ENCODE peak calls at places on chromosomes 11 and 22, in seven cellular contexts. One of them, this sample, is unnamed.

GRCh38 chr22:19884954-19885751 is 30.5 kb upstream of the GNB1L start:
- DNase-seq in mucosa of descending colon: no peak
- DNase-seq in esophagus squamous epithelium: no peak
- DNase-seq in PC-3: no peak
- DNase-seq in activated effector memory CD4-positive, alpha-beta T cell treated with Interleukin-2 at 50 U/mL for 16 hours: no peak
- DNase-seq in colonic mucosa: no peak
- DNase-seq in NAMALWA: no peak
- DNase-seq in this sample: no peak

GRCh38 chr11:76624515-76625379 is 45.8 kb downstream of the LRRC32 start:
- DNase-seq in mucosa of descending colon: no peak
- DNase-seq in esophagus squamous epithelium: no peak
- DNase-seq in PC-3: no peak
- DNase-seq in NAMALWA: no peak
- DNase-seq in colonic mucosa: peak; percentile 17
- DNase-seq in activated effector memory CD4-positive, alpha-beta T cell treated with Interleukin-2 at 50 U/mL for 16 hours: no peak
- DNase-seq in this sample: peak; percentile 12

GRCh38 chr11:63609536-63609935 is 4.7 kb downstream of the PLAAT3 start:
- DNase-seq in mucosa of descending colon: peak; percentile 71
- DNase-seq in NAMALWA: no peak
- DNase-seq in PC-3: no peak
- DNase-seq in colonic mucosa: peak; percentile 63
- DNase-seq in esophagus squamous epithelium: no peak
- DNase-seq in activated effector memory CD4-positive, alpha-beta T cell treated with Interleukin-2 at 50 U/mL for 16 hours: no peak
- DNase-seq in this sample: no peak

GRCh38 chr11:134412508-134413333 is 679 bp upstream of the B3GAT1 start:
- DNase-seq in colonic mucosa: no peak
- DNase-seq in mucosa of descending colon: no peak
- DNase-seq in activated effector memory CD4-positive, alpha-beta T cell treated with Interleukin-2 at 50 U/mL for 16 hours: peak; percentile 8
- DNase-seq in esophagus squamous epithelium: no peak
- DNase-seq in PC-3: no peak
- DNase-seq in NAMALWA: no peak
- DNase-seq in this sample: peak; percentile 42

GRCh38 chr11:115613004-115613403 is 108.8 kb upstream of the CADM1 start:
- DNase-seq in colonic mucosa: no peak
- DNase-seq in mucosa of descending colon: no peak
- DNase-seq in esophagus squamous epithelium: no peak
- DNase-seq in activated effector memory CD4-positive, alpha-beta T cell treated with Interleukin-2 at 50 U/mL for 16 hours: no peak
- DNase-seq in PC-3: no peak
- DNase-seq in NAMALWA: no peak
- DNase-seq in this sample: no peak

GRCh38 chr11:18723991-18724390 is 2.0 kb downstream of the IGSF22 start:
- DNase-seq in NAMALWA: no peak
- DNase-seq in colonic mucosa: no peak
- DNase-seq in mucosa of descending colon: no peak
- DNase-seq in activated effector memory CD4-positive, alpha-beta T cell treated with Interleukin-2 at 50 U/mL for 16 hours: no peak
- DNase-seq in esophagus squamous epithelium: no peak
- DNase-seq in PC-3: no peak
- DNase-seq in this sample: no peak

GRCh38 chr11:64245401-64245796 is 1.3 kb downstream of the PPP1R14B start:
- DNase-seq in esophagus squamous epithelium: no peak
- DNase-seq in activated effector memory CD4-positive, alpha-beta T cell treated with Interleukin-2 at 50 U/mL for 16 hours: peak; percentile 50
- DNase-seq in PC-3: peak; percentile 55
- DNase-seq in colonic mucosa: no peak
- DNase-seq in NAMALWA: peak; percentile 58
- DNase-seq in mucosa of descending colon: peak; percentile 74
- DNase-seq in this sample: peak; percentile 47

GRCh38 chr11:44564653-44565007 is 833 bp upstream of the CD82 start:
- DNase-seq in mucosa of descending colon: no peak
- DNase-seq in colonic mucosa: no peak
- DNase-seq in PC-3: peak; percentile 60
- DNase-seq in esophagus squamous epithelium: peak; percentile 29
- DNase-seq in NAMALWA: no peak
- DNase-seq in activated effector memory CD4-positive, alpha-beta T cell treated with Interleukin-2 at 50 U/mL for 16 hours: no peak
- DNase-seq in this sample: no peak

GRCh38 chr11:117087446-117087845 is 10.8 kb downstream of the SIK3 start:
- DNase-seq in activated effector memory CD4-positive, alpha-beta T cell treated with Interleukin-2 at 50 U/mL for 16 hours: no peak
- DNase-seq in NAMALWA: no peak
- DNase-seq in esophagus squamous epithelium: no peak
- DNase-seq in colonic mucosa: no peak
- DNase-seq in mucosa of descending colon: no peak
- DNase-seq in PC-3: no peak
- DNase-seq in this sample: no peak

GRCh38 chr11:47415949-47416472 is 7.6 kb downstream of the SLC39A13 start:
- DNase-seq in mucosa of descending colon: peak; percentile 70
- DNase-seq in esophagus squamous epithelium: no peak
- DNase-seq in PC-3: peak; percentile 89
- DNase-seq in activated effector memory CD4-positive, alpha-beta T cell treated with Interleukin-2 at 50 U/mL for 16 hours: no peak
- DNase-seq in colonic mucosa: peak; percentile 72
- DNase-seq in NAMALWA: no peak
- DNase-seq in this sample: no peak

GRCh38 chr11:107526197-107526596 is 39.3 kb downstream of the ALKBH8 start:
- DNase-seq in PC-3: peak; percentile 50
- DNase-seq in mucosa of descending colon: no peak
- DNase-seq in esophagus squamous epithelium: no peak
- DNase-seq in NAMALWA: no peak
- DNase-seq in colonic mucosa: no peak
- DNase-seq in activated effector memory CD4-positive, alpha-beta T cell treated with Interleukin-2 at 50 U/mL for 16 hours: no peak
- DNase-seq in this sample: no peak

GRCh38 chr11:107853070-107853469 is 5.5 kb downstream of the SLC35F2 start:
- DNase-seq in colonic mucosa: no peak
- DNase-seq in esophagus squamous epithelium: no peak
- DNase-seq in activated effector memory CD4-positive, alpha-beta T cell treated with Interleukin-2 at 50 U/mL for 16 hours: no peak
- DNase-seq in mucosa of descending colon: no peak
- DNase-seq in PC-3: no peak
- DNase-seq in NAMALWA: no peak
- DNase-seq in this sample: no peak

GRCh38 chr11:119684361-119685072 is 44.5 kb downstream of the NECTIN1 start:
- DNase-seq in mucosa of descending colon: no peak
- DNase-seq in esophagus squamous epithelium: no peak
- DNase-seq in NAMALWA: no peak
- DNase-seq in PC-3: peak; percentile 95
- DNase-seq in activated effector memory CD4-positive, alpha-beta T cell treated with Interleukin-2 at 50 U/mL for 16 hours: no peak
- DNase-seq in colonic mucosa: no peak
- DNase-seq in this sample: no peak

This sample was measured in activated naive CD4-positive, alpha-beta T cell treated with anti-CD3 and anti-CD28 coated beads, Interleukin-2, amount 10 ng/mL, durations not matched to agents 7 days and 5 days.